ENCODE peak calls at places on chromosomes 11 and 22, in four cellular contexts. Z is fibroblast of mammary gland, P is endothelial cell, M is body of pancreas. R is an unnamed sample.

GRCh38 chr22:26893034-26893710 is 235.8 kb downstream of the MIAT start:
- DNase-seq in Z (no peak), P (no peak), M (no peak), R (no peak)

GRCh38 chr22:27985323-27986275 is 66.5 kb upstream of the PITPNB start:
- DNase-seq in Z (no peak), P (no peak), M (no peak), R (no peak)

GRCh38 chr11:117819096-117820040 is 5.2 kb downstream of the FXYD2 start:
- DNase-seq in Z (peak; percentile 71), P (peak; percentile 85), M (peak; percentile 77), R (peak; percentile 33)

GRCh38 chr22:45552580-45553332 is 50.1 kb downstream of the FBLN1 start:
- DNase-seq in Z (peak; percentile 97), P (peak; percentile 17), M (peak; percentile 37), R (no peak)

GRCh38 chr11:113256431-113257227 is 57.8 kb upstream of the TTC12 start:
- DNase-seq in Z (no peak), P (no peak), M (no peak), R (no peak)

GRCh38 chr11:117381481-117381880 is 53.8 kb downstream of the CEP164 start:
- DNase-seq in Z (no peak), P (no peak), M (no peak), R (no peak)

GRCh38 chr11:126375726-126376125 is 20.2 kb downstream of the ST3GAL4 start:
- DNase-seq in Z (peak; percentile 32), P (no peak), M (no peak), R (no peak)

GRCh38 chr11:58392741-58393140 is 13.9 kb downstream of the OR5B3 start:
- DNase-seq in Z (no peak), P (no peak), M (no peak), R (no peak)

GRCh38 chr22:33116846-33117547 is 58.8 kb upstream of the SYN3 start:
- DNase-seq in Z (no peak), P (peak; percentile 15), M (no peak), R (peak; percentile 32)

GRCh38 chr11:59263225-59263894 is 50.6 kb upstream of the MPEG1 start:
- DNase-seq in Z (no peak), P (peak; percentile 17), M (peak; percentile 35), R (peak; percentile 22)

GRCh38 chr11:46309669-46310288 is 32.3 kb downstream of the CREB3L1 start:
- DNase-seq in Z (no peak), P (no peak), M (no peak), R (peak; percentile 40)

GRCh38 chr11:13101836-13102574 is 92.9 kb downstream of the RASSF10 start:
- DNase-seq in Z (no peak), P (no peak), M (no peak), R (no peak)

GRCh38 chr22:46575915-46576555 is 38.6 kb upstream of the CELSR1 start:
- DNase-seq in Z (no peak), P (no peak), M (peak; percentile 46), R (no peak)

GRCh38 chr11:3665336-3666022 is 5.7 kb downstream of the CHRNA10 start:
- DNase-seq in Z (no peak), P (no peak), M (no peak), R (no peak)

GRCh38 chr22:17780741-17781318 is 6.6 kb upstream of the BID start:
- DNase-seq in Z (no peak), P (no peak), M (no peak), R (no peak)

GRCh38 chr22:44595841-44596341 is 97.9 kb upstream of the RTL6 start:
- DNase-seq in Z (peak; percentile 14), P (no peak), M (peak; percentile 34), R (peak; percentile 66)

GRCh38 chr11:34358258-34358665 is 452 bp upstream of the ABTB2 start:
- DNase-seq in Z (peak; percentile 47), P (peak; percentile 60), M (peak; percentile 60), R (no peak)

GRCh38 chr11:7612661-7613393 is 60.5 kb downstream of the CYB5R2 start:
- DNase-seq in Z (no peak), P (no peak), M (peak; percentile 28), R (no peak)

GRCh38 chr11:40032331-40032730 is 1427.1 kb downstream of the LRRC4C start:
- DNase-seq in Z (no peak), P (no peak), M (no peak), R (no peak)

GRCh38 chr22:36234919-36235318 is 4.4 kb downstream of the APOL2 start:
- DNase-seq in Z (no peak), P (no peak), M (no peak), R (no peak)

GRCh38 chr11:18111005-18111404 is 5.1 kb upstream of the SAAL1 start:
- DNase-seq in Z (peak; percentile 3), P (no peak), M (no peak), R (no peak)

GRCh38 chr11:16604784-16605439 is 133.5 kb upstream of the C11orf58 start:
- DNase-seq in Z (no peak), P (peak; percentile 55), M (peak; percentile 64), R (peak; percentile 19)

GRCh38 chr22:43407591-43407990 is 4.2 kb upstream of the MPPED1 start:
- DNase-seq in Z (no peak), P (no peak), M (no peak), R (no peak)

GRCh38 chr11:131858495-131858894 is 488.1 kb downstream of the NTM start:
- DNase-seq in Z (no peak), P (no peak), M (no peak), R (no peak)

DNA sequence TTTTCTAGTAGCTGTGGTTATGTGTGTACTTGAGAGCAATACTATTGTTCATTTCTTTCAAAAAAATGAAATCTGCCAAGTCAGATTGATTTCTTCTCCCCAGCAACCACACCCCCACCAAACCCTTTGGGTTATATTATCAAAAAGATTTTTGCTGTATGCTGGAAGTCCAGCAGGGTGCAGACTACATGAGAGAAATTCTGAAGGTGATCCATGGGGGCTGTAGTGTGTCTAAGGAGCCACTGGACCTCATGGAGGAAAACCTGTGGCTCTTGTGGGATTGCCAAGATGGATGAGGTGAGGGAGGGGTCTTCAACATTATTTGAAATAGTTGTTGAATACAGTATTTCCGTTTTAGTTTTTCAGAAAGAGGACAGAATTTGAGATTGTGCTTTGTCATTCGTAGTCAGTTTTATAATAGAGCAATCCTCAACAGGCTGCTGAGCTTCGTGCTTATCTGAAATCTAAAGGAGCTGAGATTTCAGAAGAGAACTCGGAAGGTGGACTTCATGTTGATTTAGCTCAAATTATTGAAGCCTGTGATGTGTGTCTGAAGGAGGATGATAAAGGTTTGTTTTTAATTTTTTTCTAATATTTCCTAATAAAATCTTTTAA is 3.1 kb downstream of the EIF3M start:
- DNase-seq in Z (peak; percentile 46), P (no peak), M (no peak), R (peak; percentile 21)
- TF ChIP-seq CTCF in Z (peak; percentile 41), P (peak; percentile 16), M (no peak), R (peak; percentile 45)

DNA sequence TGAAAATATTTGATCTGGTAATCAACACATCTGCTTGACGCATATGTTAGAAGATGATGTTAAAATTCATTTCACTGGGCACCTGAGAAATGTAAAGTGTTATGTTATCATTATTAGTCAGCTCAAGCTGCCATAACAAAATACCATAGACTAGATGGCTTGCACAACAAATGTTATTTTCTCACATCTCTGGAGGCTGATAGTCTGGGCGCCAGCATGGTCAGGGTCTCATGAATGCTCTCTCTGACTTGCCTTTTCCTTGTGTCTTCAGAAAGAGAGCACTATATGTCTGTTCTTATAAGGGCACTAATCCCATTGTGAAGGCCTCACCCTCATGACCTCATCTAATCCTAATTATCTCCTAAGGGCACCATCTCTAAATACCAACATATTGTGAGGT is 435.3 kb downstream of the NELL1 start:
- DNase-seq in Z (no peak), P (no peak), M (no peak), R (no peak)
- TF ChIP-seq CTCF in Z (no peak), P (no peak), M (no peak), R (no peak)

DNA sequence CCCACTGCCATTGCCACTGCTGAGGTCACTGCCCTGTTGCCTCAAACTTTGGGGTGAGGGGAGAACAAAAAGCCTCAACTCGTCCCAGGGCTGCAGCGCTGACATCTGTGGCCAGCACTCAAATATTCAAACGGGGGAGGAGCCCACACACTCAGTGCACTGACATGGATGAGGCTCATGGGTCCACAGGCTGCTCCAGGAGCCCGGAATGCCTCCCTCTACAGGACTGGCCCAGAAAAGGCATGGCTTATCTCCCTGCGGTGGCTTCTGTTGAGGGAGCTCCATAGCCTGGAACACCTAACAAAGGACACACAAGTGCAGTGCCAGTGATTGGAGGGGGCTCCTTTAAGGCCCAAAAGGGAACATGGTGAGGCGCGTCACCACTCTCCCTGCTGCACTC is 341.1 kb upstream of the LUZP2 start:
- DNase-seq in Z (no peak), P (no peak), M (no peak), R (no peak)
- TF ChIP-seq CTCF in Z (no peak), P (no peak), M (no peak), R (no peak)

GRCh38 chr22:39214006-39214382 is 30.8 kb downstream of the PDGFB start:
- DNase-seq in Z (no peak), P (no peak), M (no peak), R (no peak)

GRCh38 chr22:39216143-39216490 is 28.7 kb downstream of the PDGFB start:
- DNase-seq in Z (no peak), P (no peak), M (no peak), R (no peak)

GRCh38 chr22:39215070-39215396 is 29.7 kb downstream of the PDGFB start:
- DNase-seq in Z (no peak), P (no peak), M (no peak), R (no peak)

GRCh38 chr22:39214383-39215069 is 30.3 kb downstream of the PDGFB start:
- DNase-seq in Z (peak; percentile 5), P (no peak), M (peak; percentile 53), R (no peak)

GRCh38 chr22:39215430-39216142 is 29.2 kb downstream of the PDGFB start:
- DNase-seq in Z (no peak), P (no peak), M (no peak), R (peak; percentile 58)
- TF ChIP-seq CTCF in Z (peak; percentile 34), P (peak; percentile 44), M (peak; percentile 32), R (peak; percentile 47)

R was measured in activated CD8-positive, alpha-beta T cell treated with anti-CD3 and anti-CD28 coated beads for 36 hours.